ENCODE peak calls at places on chromosome 1, in five cellular contexts. L is GM23338; Q is NCI-H526 treated with DMSO at 0.1 percent for 48 hours; B is stimulated activated CD8-positive, alpha-beta memory T cell treated with anti-CD3 and anti-CD28 coated beads, Interleukin-2, amount 100 ng/mL, for 1 hour; H is activated CD4-positive, alpha-beta T cell treated with anti-CD3 and anti-CD28 coated beads for 24 hours. V is an unnamed sample.

GRCh38 chr1:159869173-159869572 is 6.7 kb upstream of the VSIG8 start:
- DNase-seq in L (no peak), Q (no peak), B (no peak), H (no peak), V (no peak)

GRCh38 chr1:54312874-54313316 is 93.3 kb downstream of the SSBP3 start:
- DNase-seq in L (peak), Q (no peak), B (no peak), H (no peak), V (no peak)

GRCh38 chr1:60280764-60281278 is 207.3 kb upstream of the C1orf87 start:
- DNase-seq in L (no peak), Q (no peak), B (no peak), H (no peak), V (no peak)

GRCh38 chr1:224959656-224960055 is 30.2 kb downstream of the DNAH14 start:
- DNase-seq in L (no peak), Q (no peak), B (no peak), H (no peak), V (no peak)

GRCh38 chr1:186753241-186753640 is 73.0 kb upstream of the PTGS2 start:
- DNase-seq in L (no peak), Q (no peak), B (no peak), H (no peak), V (no peak)

GRCh38 chr1:224432672-224433040 is 1.9 kb downstream of the WDR26 start:
- DNase-seq in L (no peak), Q (no peak), B (no peak), H (no peak), V (no peak)

GRCh38 chr1:104878203-104878911 is 1128.7 kb downstream of the AMY1C start:
- DNase-seq in L (peak), Q (no peak), B (no peak), H (no peak), V (no peak)

GRCh38 chr1:22111620-22112019 is 31.3 kb downstream of the WNT4 start:
- DNase-seq in L (no peak), Q (no peak), B (no peak), H (no peak), V (no peak)

GRCh38 chr1:89547563-89548485 is 23.2 kb downstream of the LRRC8B start:
- DNase-seq in L (no peak), Q (no peak), B (no peak), H (no peak), V (no peak)

GRCh38 chr1:188281927-188282326 is 1453.2 kb downstream of the PLA2G4A start:
- DNase-seq in L (no peak), Q (no peak), B (no peak), H (no peak), V (no peak)

GRCh38 chr1:228317891-228318810 is 88.5 kb downstream of the TRIM11 start:
- DNase-seq in L (no peak), Q (no peak), B (no peak), H (no peak), V (no peak)

GRCh38 chr1:204266504-204267034 is 52.8 kb upstream of the GOLT1A start:
- DNase-seq in L (no peak), Q (peak), B (no peak), H (no peak), V (no peak)

GRCh38 chr1:163670980-163671757 is 349.4 kb downstream of the NUF2 start:
- DNase-seq in L (no peak), Q (no peak), B (no peak), H (no peak), V (no peak)

GRCh38 chr1:109895720-109896504 is 14.7 kb upstream of the CSF1 start:
- DNase-seq in L (no peak), Q (no peak), B (no peak), H (no peak), V (no peak)

GRCh38 chr1:180117764-180118116 is 36.9 kb upstream of the QSOX1 start:
- DNase-seq in L (no peak), Q (no peak), B (no peak), H (no peak), V (no peak)